ENCODE peak calls at places on chromosomes 11 and 22, in nine cellular contexts. F is lower lobe of right lung, M is hepatocyte, I is HepG2, Q is A549, S is pancreas, A is PC-3, E is left ventricle myocardium inferior, V is spleen. K is an unnamed sample. For H3K4me1, the result is how much of the 10 kb centered on the place peaks cover.

GRCh38 chr11:116037851-116038250 is 533.6 kb upstream of the CADM1 start:
- DNase-seq in M (no peak), F (no peak), A (no peak), I (no peak), V (no peak), Q (no peak), S (no peak), E (no peak), K (no peak)

GRCh38 chr11:34631737-34632104 is 10.8 kb downstream of the EHF start:
- DNase-seq in S (no peak), V (no peak), I (no peak), E (no peak), Q (no peak), F (no peak), M (no peak), A (peak), K (peak)

GRCh38 chr11:33721291-33721840 is 14.9 kb downstream of the CD59 start:
- DNase-seq in M (no peak), V (no peak), I (no peak), A (peak), F (no peak), Q (no peak), S (no peak), E (no peak), K (no peak)

GRCh38 chr11:72743321-72744221 is 8.6 kb downstream of the ARAP1 start:
- DNase-seq in E (no peak), Q (no peak), I (no peak), V (peak), M (no peak), S (peak), F (no peak), A (no peak), K (peak)

GRCh38 chr11:75223954-75224643 is 16.5 kb upstream of the TPBGL start:
- DNase-seq in I (peak), V (no peak), E (no peak), A (peak), F (no peak), Q (peak), S (peak), M (no peak), K (no peak)

GRCh38 chr11:126597041-126597440 is 241.6 kb downstream of the ST3GAL4 start:
- DNase-seq in S (no peak), M (no peak), F (no peak), E (no peak), Q (no peak), I (no peak), A (no peak), V (peak), K (no peak)

GRCh38 chr11:42620796-42621195 is 691.0 kb upstream of the API5 start:
- DNase-seq in A (peak), V (no peak), E (no peak), I (no peak), S (no peak), F (no peak), M (no peak), Q (no peak), K (no peak)

GRCh38 chr11:119489087-119489486 is 66.1 kb upstream of the THY1 start:
- DNase-seq in E (no peak), A (no peak), S (peak), M (no peak), I (no peak), V (no peak), Q (no peak), F (no peak), K (peak)

GRCh38 chr22:21753374-21754111 is 17.9 kb upstream of the YPEL1 start:
- DNase-seq in E (no peak), F (no peak), V (no peak), A (no peak), I (peak), S (no peak), M (no peak), Q (no peak), K (no peak)

GRCh38 chr11:117076941-117077659 is 21.1 kb downstream of the SIK3 start:
- DNase-seq in Q (no peak), M (peak), F (no peak), A (no peak), V (no peak), S (no peak), I (peak), E (no peak), K (no peak)

GRCh38 chr11:28649922-28650321 is 541.7 kb downstream of the METTL15 start:
- DNase-seq in A (peak), M (no peak), V (no peak), Q (no peak), I (no peak), F (no peak), E (no peak), S (no peak), K (no peak)

GRCh38 chr11:58394195-58394594 is 12.5 kb downstream of the OR5B3 start:
- DNase-seq in I (peak), E (no peak), F (no peak), A (peak), S (no peak), V (no peak), Q (no peak), M (no peak), K (no peak)

GRCh38 chr11:125182522-125182921 is 18.0 kb downstream of the PKNOX2 start:
- DNase-seq in E (no peak), I (no peak), Q (no peak), A (no peak), S (no peak), M (no peak), F (no peak), V (no peak), K (no peak)

GRCh38 chr22:29385748-29386147 is 2.6 kb downstream of the AP1B1 start:
- DNase-seq in S (no peak), A (no peak), F (no peak), M (no peak), V (peak), E (no peak), Q (no peak), I (no peak), K (no peak)

GRCh38 chr22:37953062-37953436 is 352 bp downstream of the C22orf23 start:
- DNase-seq in A (no peak), I (no peak), F (no peak), S (no peak), E (no peak), V (no peak), M (no peak), Q (peak), K (no peak)

GRCh38 chr11:78078218-78079167 is 1.2 kb downstream of the NDUFC2 start:
- DNase-seq in A (no peak), E (no peak), M (no peak), S (no peak), V (no peak), F (no peak), Q (no peak), I (no peak), K (no peak)

GRCh38 chr11:18392434-18393321 is 1.7 kb upstream of the LDHA start:
- DNase-seq in V (peak), E (no peak), A (no peak), I (no peak), S (no peak), F (no peak), Q (no peak), M (no peak), K (no peak)

GRCh38 chr11:8229299-8230177 is 34.1 kb downstream of the LMO1 start:
- DNase-seq in S (peak), Q (no peak), E (peak), M (no peak), F (peak), V (peak), A (peak), I (no peak), K (no peak)

GRCh38 chr11:829946-830294 is 2.2 kb downstream of the CRACR2B start:
- DNase-seq in F (no peak), E (no peak), S (no peak), M (no peak), A (no peak), Q (no peak), V (no peak), I (no peak), K (no peak)
- H3K4me1 ChIP-seq in F (half or more), E (half or more), S (under half), M (half or more), A (under half), Q (half or more), V (half or more), I (half or more), K (under half)

DNA sequence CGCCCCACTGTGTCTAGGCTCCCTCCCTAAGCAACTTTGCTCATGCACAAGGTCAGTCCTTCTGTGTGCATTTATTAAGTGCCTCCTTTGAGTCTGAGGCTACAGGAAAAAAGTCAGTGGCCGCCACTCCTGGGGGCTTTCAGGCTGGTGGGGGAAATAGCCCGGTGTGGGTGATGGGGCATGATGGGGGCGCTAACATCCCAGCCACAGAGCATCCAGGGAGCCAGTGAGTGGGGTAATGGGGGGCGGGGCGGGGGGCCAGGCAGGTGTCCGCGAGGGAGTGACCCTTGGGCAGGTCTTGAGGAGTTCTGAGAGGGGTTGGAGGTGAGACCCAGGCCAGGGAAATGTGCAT is 10.0 kb upstream of the EHD1 start:
- DNase-seq in E (no peak), S (no peak), I (no peak), M (no peak), A (no peak), Q (no peak), V (no peak), F (no peak), K (no peak)
- H3K4me3 ChIP-seq in E (peak), S (no peak), I (peak), M (no peak), A (no peak), Q (peak), V (peak), F (peak), K (peak)

DNA sequence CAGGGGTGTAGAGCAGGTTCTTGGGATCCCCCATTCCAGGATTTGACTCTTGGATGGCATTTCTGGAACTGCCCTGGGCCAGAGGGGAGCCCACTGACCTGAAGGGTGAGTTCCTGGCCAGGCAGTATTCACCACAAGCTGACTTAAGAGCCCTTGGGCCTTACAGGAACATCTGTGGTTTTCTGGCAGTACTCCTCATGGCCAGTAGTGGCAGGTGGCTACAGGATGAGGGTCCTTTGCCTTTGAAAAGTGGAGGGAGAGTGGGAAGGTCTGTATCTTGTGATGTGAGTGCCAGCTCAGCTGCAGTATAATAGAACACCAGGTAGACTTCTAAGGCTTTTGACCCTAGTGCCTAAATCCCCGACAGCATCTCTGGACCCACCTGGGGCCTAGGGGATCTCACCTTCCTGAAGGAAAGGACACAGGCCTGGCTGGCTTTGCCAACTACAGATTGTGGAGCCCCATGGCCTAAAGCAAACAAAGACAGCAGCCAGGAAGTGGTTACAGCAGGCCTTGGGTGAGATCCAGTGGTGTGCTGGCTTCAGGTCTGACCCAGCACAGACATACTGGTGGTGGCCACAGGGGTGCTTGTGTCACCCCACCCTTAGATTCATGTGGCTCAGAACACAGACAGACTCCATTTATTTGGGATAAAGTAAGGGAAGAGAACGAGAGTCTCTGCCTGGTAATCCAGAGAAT is 9.0 kb downstream of the OR51S1 start:
- DNase-seq in S (no peak), V (no peak), M (no peak), Q (no peak), E (no peak), A (no peak), I (no peak), F (no peak), K (no peak)
- H3K27ac ChIP-seq in S (no peak), V (no peak), M (no peak), Q (no peak), E (no peak), A (no peak), I (no peak), F (no peak), K (no peak)

GRCh38 chr22:42947211-42947990 is 67.5 kb downstream of the PACSIN2 start:
- DNase-seq in E (peak), A (peak), Q (peak), I (peak), V (no peak), M (no peak), F (no peak), S (peak), K (peak)

GRCh38 chr22:42945027-42945426 is 69.9 kb downstream of the PACSIN2 start:
- DNase-seq in S (no peak), V (no peak), F (no peak), E (no peak), A (no peak), M (no peak), I (no peak), Q (no peak), K (no peak)

GRCh38 chr22:42944409-42944808 is 70.5 kb downstream of the PACSIN2 start:
- DNase-seq in F (no peak), S (no peak), E (no peak), Q (no peak), I (no peak), M (no peak), V (no peak), A (no peak), K (no peak)

GRCh38 chr22:42946551-42947198 is 68.3 kb downstream of the PACSIN2 start:
- DNase-seq in E (no peak), M (no peak), A (no peak), Q (no peak), F (no peak), V (no peak), S (no peak), I (no peak), K (no peak)

GRCh38 chr22:42945736-42946135 is 69.2 kb downstream of the PACSIN2 start:
- DNase-seq in S (no peak), M (no peak), I (no peak), E (no peak), Q (no peak), F (no peak), V (no peak), A (no peak), K (no peak)
- H3K4me1 ChIP-seq in S (under half), M (under half), I (half or more), E (half or more), Q (half or more), F (under half), V (under half), A (under half), K (under half)

GRCh38 chr11:2447253-2447950 is 2.6 kb downstream of the KCNQ1 start:
- DNase-seq in M (no peak), F (peak), S (peak), I (no peak), E (no peak), V (peak), Q (no peak), A (no peak), K (peak)
- H3K4me3 ChIP-seq in M (no peak), F (peak), S (no peak), I (no peak), E (peak), V (peak), Q (no peak), A (no peak), K (no peak)

DNA sequence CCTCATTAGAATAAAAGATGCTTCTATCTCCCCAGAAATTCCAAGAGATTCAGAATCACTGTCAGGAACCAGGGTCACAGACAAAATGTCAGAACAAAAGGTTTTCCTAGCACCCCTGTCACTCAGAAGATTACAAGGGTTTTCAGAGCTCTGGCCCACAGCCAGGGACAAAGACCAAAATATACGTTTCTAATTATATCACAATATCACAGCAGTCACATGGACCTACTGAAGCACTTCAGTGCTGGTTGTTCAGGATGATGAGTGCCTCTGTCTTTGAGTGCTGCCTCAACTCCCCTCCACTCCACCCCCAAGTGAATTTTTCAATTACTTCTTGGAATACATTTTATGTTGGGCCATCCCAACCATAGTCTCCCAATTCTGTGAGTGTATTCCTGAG is 21.9 kb upstream of the RTL6 start:
- DNase-seq in V (no peak), E (peak), I (no peak), Q (no peak), A (no peak), F (no peak), M (no peak), S (no peak), K (no peak)
- H3K27ac ChIP-seq in V (no peak), E (peak), I (no peak), Q (no peak), A (no peak), F (no peak), M (no peak), S (no peak), K (no peak)

GRCh38 chr22:39238966-39239510 is 5.7 kb downstream of the PDGFB start:
- DNase-seq in S (no peak), E (no peak), Q (no peak), M (no peak), F (no peak), A (no peak), V (no peak), I (no peak), K (no peak)

GRCh38 chr22:39236321-39237275 is 8.2 kb downstream of the PDGFB start:
- DNase-seq in V (no peak), Q (no peak), S (no peak), I (no peak), E (peak), A (no peak), F (peak), M (no peak), K (peak)

GRCh38 chr22:39238561-39238960 is 6.2 kb downstream of the PDGFB start:
- DNase-seq in Q (no peak), A (no peak), E (no peak), S (no peak), F (no peak), I (no peak), M (no peak), V (no peak), K (no peak)

GRCh38 chr22:39237276-39238123 is 7.3 kb downstream of the PDGFB start:
- DNase-seq in A (no peak), S (no peak), F (peak), I (no peak), Q (no peak), E (no peak), V (no peak), M (no peak), K (peak)

DNA sequence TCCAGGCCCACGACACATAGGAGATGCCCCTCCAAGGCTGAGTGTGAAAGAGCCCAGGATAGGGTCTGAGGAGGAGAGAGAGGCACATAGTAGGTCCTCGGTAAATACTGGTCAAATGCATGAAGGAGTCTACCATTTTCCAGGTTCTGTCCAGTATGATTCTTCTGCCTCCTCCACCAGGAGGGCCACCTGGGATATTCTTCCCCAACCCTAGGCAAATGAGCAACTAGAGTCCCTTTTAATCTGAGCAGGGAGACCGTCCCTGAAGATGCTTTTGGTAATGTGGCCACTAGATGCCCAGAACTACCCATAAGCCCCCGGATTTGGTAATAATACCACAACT is 6.7 kb downstream of the PDGFB start:
- DNase-seq in F (no peak), S (no peak), Q (no peak), E (no peak), M (no peak), I (no peak), A (no peak), V (no peak), K (no peak)
- H3K4me1 ChIP-seq in F (half or more), S (under half), Q (under half), E (half or more), M (under half), I (under half), A (under half), V (half or more), K (half or more)

DNA sequence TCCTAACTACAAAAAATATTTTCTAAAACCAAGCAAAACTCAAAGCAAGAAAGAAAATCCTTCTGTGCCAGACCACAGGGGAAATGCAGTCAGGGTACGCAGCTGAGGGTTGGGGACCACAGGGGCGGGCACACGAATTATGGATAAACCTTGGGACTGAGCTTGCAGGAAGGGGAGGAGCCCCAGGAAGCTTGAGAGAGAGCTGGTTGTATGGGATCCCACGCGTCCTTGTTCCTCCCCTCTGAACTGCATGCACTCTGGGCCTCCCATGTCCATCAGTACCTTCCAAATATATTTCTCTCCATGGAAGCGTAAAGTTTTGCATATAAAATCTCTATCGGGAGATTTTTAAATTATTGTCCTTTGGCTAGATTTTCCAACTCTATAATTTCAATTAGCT is 673.4 kb downstream of the TBC1D22A start:
- DNase-seq in F (no peak), M (no peak), V (no peak), E (no peak), S (no peak), Q (no peak), I (no peak), A (no peak), K (no peak)
- H3K4me3 ChIP-seq in F (no peak), M (no peak), V (no peak), E (no peak), S (no peak), Q (no peak), I (no peak), A (no peak), K (no peak)

DNA sequence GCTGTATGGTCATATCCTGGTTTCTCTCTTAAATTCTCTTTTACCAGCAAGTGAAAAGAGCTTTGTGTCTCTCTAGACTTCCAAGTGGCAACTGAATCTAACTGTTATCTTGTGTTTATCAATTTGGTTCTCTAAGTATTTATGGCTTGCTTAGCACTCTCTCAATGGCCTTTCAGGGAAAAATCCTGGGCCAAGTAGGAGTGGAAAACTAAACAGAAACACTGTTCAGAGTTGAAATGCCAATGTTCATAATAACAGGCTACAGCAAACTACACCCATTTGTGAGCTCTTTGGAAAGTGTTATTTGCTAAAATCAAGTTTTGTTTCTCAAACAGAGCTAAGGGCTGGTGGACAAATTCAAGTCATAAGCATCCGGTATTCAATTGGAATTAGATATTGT is 10.1 kb downstream of the MMP12 start:
- DNase-seq in A (no peak), F (no peak), M (no peak), S (no peak), I (no peak), Q (no peak), E (no peak), V (no peak), K (no peak)
- H3K27ac ChIP-seq in A (no peak), F (no peak), M (peak), S (no peak), I (no peak), Q (no peak), E (no peak), V (no peak), K (no peak)

K was measured in kidney.